ENCODE peak calls at places on chromosomes 1 and 21, in six cellular contexts. N, G, V, Z, P and T are unnamed samples.
A peak's percentile ranks its signal among the peaks of the same experiment; 100 is the strongest.

GRCh38 chr1:43348343-43348808 is 10.4 kb upstream of the CDC20 start:
- DNase-seq in G (no peak), Z (no peak), N (no peak), P (no peak), V (no peak), T (no peak)

GRCh38 chr1:8816306-8816705 is 1.1 kb downstream of the RERE start:
- DNase-seq in N (no peak), G (no peak), Z (no peak), V (no peak), P (no peak), T (no peak)

GRCh38 chr1:110433803-110434202 is 17.1 kb upstream of the PROK1 start:
- DNase-seq in G (no peak), V (no peak), Z (no peak), P (no peak), N (no peak), T (no peak)

GRCh38 chr21:44512496-44513388 is 27.3 kb downstream of the KRTAP10-1 start:
- DNase-seq in Z (no peak), V (no peak), P (no peak), G (no peak), N (no peak), T (no peak)

GRCh38 chr1:54248966-54249365 is 49.0 kb downstream of the MRPL37 start:
- DNase-seq in Z (no peak), G (no peak), V (no peak), N (no peak), P (no peak), T (no peak)

GRCh38 chr1:59081795-59082194 is 215.1 kb upstream of the FGGY start:
- DNase-seq in G (no peak), N (no peak), V (no peak), Z (no peak), P (no peak), T (no peak)

GRCh38 chr1:47207811-47208373 is 18.1 kb upstream of the PDZK1IP1 start:
- DNase-seq in P (no peak), G (no peak), Z (no peak), N (no peak), V (no peak), T (no peak)

GRCh38 chr1:167076136-167076710 is 14.0 kb downstream of the GPA33 start:
- DNase-seq in G (no peak), Z (no peak), V (no peak), P (no peak), N (no peak), T (no peak)

GRCh38 chr1:11569551-11569950 is 84.7 kb downstream of the FBXO2 start:
- DNase-seq in Z (no peak), V (no peak), P (no peak), N (no peak), G (no peak), T (no peak)

GRCh38 chr1:1290238-1290731 is 10.0 kb downstream of the SCNN1D start:
- DNase-seq in V (no peak), P (no peak), G (peak; percentile 92), Z (peak; percentile 67), N (no peak), T (no peak)

GRCh38 chr1:85374160-85374559 is 90.8 kb downstream of the DDAH1 start:
- DNase-seq in V (no peak), N (no peak), Z (no peak), G (no peak), P (no peak), T (no peak)

GRCh38 chr1:115469703-115470476 is 131.8 kb upstream of the NGF start:
- DNase-seq in V (no peak), G (no peak), N (no peak), Z (peak; percentile 30), P (no peak), T (no peak)

GRCh38 chr1:28855469-28855944 is 43.5 kb downstream of the OPRD1 start:
- DNase-seq in Z (no peak), G (no peak), P (no peak), V (no peak), N (no peak), T (no peak)

GRCh38 chr1:65788762-65789161 is 3.9 kb upstream of the PDE4B start:
- DNase-seq in Z (no peak), P (no peak), N (no peak), G (no peak), V (no peak), T (no peak)

GRCh38 chr1:201877877-201878339 is 10.8 kb upstream of the SHISA4 start:
- DNase-seq in N (no peak), Z (peak; percentile 19), P (no peak), G (no peak), V (no peak), T (no peak)

GRCh38 chr1:168531605-168532345 is 12.0 kb downstream of the XCL2 start:
- DNase-seq in N (no peak), Z (peak; percentile 67), G (no peak), V (no peak), P (no peak), T (no peak)

GRCh38 chr1:89994805-89995594 is at the start of gene ZNF326:
- DNase-seq in Z (peak; percentile 94), P (peak; percentile 94), V (peak; percentile 94), N (no peak), G (peak; percentile 100), T (peak; percentile 97)

GRCh38 chr1:156896490-156897033 is 3.0 kb downstream of the PEAR1 start:
- DNase-seq in N (no peak), Z (no peak), G (no peak), V (no peak), P (no peak), T (peak; percentile 68)

GRCh38 chr1:31633117-31633516 is 11.6 kb downstream of the PEF1 start:
- DNase-seq in V (no peak), Z (no peak), N (no peak), G (no peak), P (no peak), T (peak; percentile 73)

GRCh38 chr1:223207293-223208066 is 64.4 kb upstream of the TLR5 start:
- DNase-seq in N (no peak), P (no peak), Z (no peak), V (no peak), G (no peak), T (no peak)

GRCh38 chr1:244362481-244362880 is 89.2 kb downstream of the ADSS2 start:
- DNase-seq in V (no peak), N (no peak), P (no peak), G (no peak), Z (no peak), T (no peak)

GRCh38 chr1:159653201-159653600 is 61.2 kb downstream of the CRP start:
- DNase-seq in V (no peak), N (no peak), Z (no peak), G (no peak), P (no peak), T (no peak)

GRCh38 chr1:233081686-233082085 is 131.3 kb downstream of the NTPCR start:
- DNase-seq in V (no peak), P (no peak), G (no peak), N (no peak), Z (no peak), T (no peak)